ENCODE peak calls at places on chromosomes 16 and 17, in five cellular contexts. U is CD4-positive, CD25-positive, alpha-beta regulatory T cell; C is caudate nucleus; K is memory B cell; I is H54. E is an unnamed sample.

GRCh38 chr17:73360961-73361761 is 49.4 kb upstream of the CDC42EP4 start:
- DNase-seq in I (no peak), U (no peak), C (no peak), K (no peak), E (no peak)

GRCh38 chr17:80566054-80566400 is 21.4 kb downstream of the RPTOR start:
- DNase-seq in K (no peak), I (no peak), U (no peak), C (no peak), E (no peak)

GRCh38 chr16:80804061-80804450 is 342 bp downstream of the CDYL2 start:
- DNase-seq in C (peak), I (peak), U (peak), K (peak), E (no peak)

GRCh38 chr16:52861614-52862022 is 191.1 kb downstream of the CHD9NB start:
- DNase-seq in I (no peak), C (no peak), U (no peak), K (no peak), E (peak)

GRCh38 chr17:55735784-55736405 is 13.2 kb upstream of the TMEM100 start:
- DNase-seq in I (no peak), C (no peak), K (no peak), U (peak), E (no peak)

GRCh38 chr16:12319464-12320030 is 343.0 kb downstream of the SNX29 start:
- DNase-seq in K (no peak), I (no peak), U (no peak), C (no peak), E (peak)

GRCh38 chr17:48715496-48716399 is 6.6 kb downstream of the PRAC1 start:
- DNase-seq in U (peak), K (no peak), I (no peak), C (no peak), E (no peak)

GRCh38 chr17:62869885-62870580 is 61.9 kb upstream of the MARCHF10 start:
- DNase-seq in I (no peak), U (no peak), K (no peak), C (no peak), E (peak)

GRCh38 chr17:48952904-48953303 is 8.3 kb upstream of the SNF8 start:
- DNase-seq in K (no peak), C (no peak), U (no peak), I (no peak), E (no peak)

GRCh38 chr17:35559495-35559894 is 1.1 kb downstream of the SLFN14 start:
- DNase-seq in I (no peak), U (no peak), K (no peak), C (no peak), E (no peak)

GRCh38 chr16:53007095-53007494 is 45.6 kb downstream of the CHD9NB start:
- DNase-seq in C (no peak), U (no peak), I (no peak), K (no peak), E (no peak)

GRCh38 chr17:81909966-81910839 is 996 bp downstream of the PCYT2 start:
- DNase-seq in K (no peak), U (no peak), I (peak), C (no peak), E (no peak)

GRCh38 chr16:1572664-1573063 is 39.2 kb downstream of the TMEM204 start:
- DNase-seq in U (no peak), K (no peak), I (peak), C (no peak), E (no peak)

GRCh38 chr17:72644481-72644880 is 448.0 kb downstream of the SLC39A11 start:
- DNase-seq in I (no peak), U (no peak), C (no peak), K (no peak), E (no peak)

GRCh38 chr17:74512624-74513084 is 18.6 kb downstream of the CD300LB start:
- DNase-seq in U (no peak), K (no peak), I (no peak), C (no peak), E (no peak)

E was measured in DMS79 treated with DMSO at 0.1 percent for 48 hours.